ENCODE peak calls at places on chromosomes 2 and 18, in ten cellular contexts. U is GM12878, E is right lobe of liver, S is adrenal gland, F is transverse colon, L is HCT116, W is GM12891, C is tibial nerve, Y is heart left ventricle, D is NB4. X is an unnamed sample.

GRCh38 chr2:38540580-38541290 is 62.0 kb downstream of the HNRNPLL start:
- DNase-seq in U (no peak), E (no peak), S (no peak), F (peak), L (no peak), W (no peak), C (no peak), Y (no peak), D (no peak), X (no peak)

GRCh38 chr2:79910643-79911042 is 393.9 kb downstream of the LRRTM1 start:
- DNase-seq in U (no peak), E (no peak), S (no peak), F (no peak), L (no peak), W (no peak), C (no peak), Y (no peak), D (no peak), X (no peak)

GRCh38 chr2:8120979-8121825 is 560.7 kb upstream of the ID2 start:
- DNase-seq in U (no peak), E (no peak), S (no peak), F (no peak), L (no peak), W (no peak), C (no peak), Y (no peak), D (no peak), X (no peak)

GRCh38 chr2:192035731-192036442 is 158.8 kb downstream of the TMEFF2 start:
- DNase-seq in U (no peak), E (no peak), S (no peak), F (no peak), L (no peak), W (no peak), C (no peak), Y (no peak), D (no peak), X (no peak)

GRCh38 chr2:189673661-189674373 is 653 bp upstream of the ANKAR start:
- DNase-seq in U (no peak), E (no peak), S (no peak), F (no peak), L (no peak), W (no peak), C (no peak), Y (no peak), D (no peak), X (no peak)

GRCh38 chr18:49913221-49913620 is 99.9 kb upstream of the ACAA2 start:
- DNase-seq in U (no peak), E (no peak), S (no peak), F (no peak), L (no peak), W (no peak), C (no peak), Y (no peak), D (no peak), X (no peak)

GRCh38 chr2:99255491-99256318 is at the start of gene LYG2:
- DNase-seq in U (no peak), E (no peak), S (no peak), F (no peak), L (no peak), W (no peak), C (no peak), Y (no peak), D (peak), X (no peak)

GRCh38 chr18:44708451-44709083 is 27.9 kb downstream of the SETBP1 start:
- DNase-seq in U (no peak), E (no peak), S (no peak), F (no peak), L (no peak), W (no peak), C (no peak), Y (no peak), D (no peak), X (no peak)

GRCh38 chr2:113910110-113910717 is 20.3 kb downstream of the ACTR3 start:
- DNase-seq in U (no peak), E (no peak), S (no peak), F (no peak), L (peak), W (no peak), C (no peak), Y (no peak), D (peak), X (no peak)

GRCh38 chr2:64697286-64698023 is 43.7 kb upstream of the SERTAD2 start:
- DNase-seq in U (no peak), E (no peak), S (no peak), F (no peak), L (no peak), W (no peak), C (no peak), Y (no peak), D (peak), X (no peak)

GRCh38 chr18:59715445-59715844 is 18.2 kb upstream of the CCBE1 start:
- DNase-seq in U (no peak), E (no peak), S (no peak), F (no peak), L (no peak), W (no peak), C (no peak), Y (no peak), D (no peak), X (no peak)

GRCh38 chr2:187453078-187453641 is 5.1 kb upstream of the CALCRL start:
- DNase-seq in U (no peak), E (no peak), S (no peak), F (no peak), L (peak), W (no peak), C (no peak), Y (no peak), D (peak), X (peak)

GRCh38 chr18:10851824-10852225 is 297.5 kb downstream of the PIEZO2 start:
- DNase-seq in U (peak), E (no peak), S (no peak), F (no peak), L (peak), W (peak), C (no peak), Y (no peak), D (peak), X (peak)

DNA sequence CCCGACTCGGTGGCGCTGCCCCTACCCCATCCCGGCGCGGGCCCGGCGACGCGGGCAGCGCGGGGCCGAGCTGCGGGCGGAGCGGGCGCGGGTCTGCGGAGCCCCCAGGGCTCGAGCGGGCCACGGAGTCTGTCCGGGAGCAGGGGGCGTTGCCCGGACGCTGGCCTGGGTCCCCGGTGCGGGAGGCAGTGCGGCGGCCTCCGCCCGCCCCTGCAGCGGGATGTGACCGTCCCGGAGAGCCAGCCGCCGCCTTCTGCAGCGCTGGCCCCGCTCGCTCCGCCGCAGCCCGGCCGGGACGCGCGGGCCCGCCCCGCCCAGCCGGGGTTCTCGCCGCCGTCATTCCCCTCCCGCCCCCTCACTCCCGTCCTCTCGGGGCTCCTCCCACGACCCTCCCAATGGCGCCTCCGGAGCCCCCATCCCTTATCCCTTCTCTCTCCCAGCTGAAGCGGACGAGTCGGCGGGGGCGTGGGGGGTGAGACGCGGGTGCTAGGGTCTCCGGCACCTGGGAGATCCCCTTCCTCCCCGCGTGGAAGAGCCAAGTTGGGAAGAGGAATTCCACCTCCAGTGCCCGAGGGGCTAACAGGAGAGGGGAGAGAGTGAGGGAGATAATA is at the start of gene FNDC4:
- DNase-seq in U (no peak), E (peak), S (no peak), F (peak), L (no peak), W (no peak), C (no peak), Y (peak), D (peak), X (peak)
- TF ChIP-seq POLR2A in U (no peak), E (peak), S (peak), F (no peak), L (no peak), W (no peak), C (no peak), Y (no peak), D (no peak), X (no peak)

GRCh38 chr2:106831241-106831640 is 54.7 kb downstream of the ST6GAL2 start:
- DNase-seq in U (no peak), E (no peak), S (no peak), F (no peak), L (no peak), W (no peak), C (no peak), Y (no peak), D (no peak), X (no peak)
- TF ChIP-seq POLR2A in U (no peak), E (no peak), S (no peak), F (no peak), L (no peak), W (no peak), C (no peak), Y (no peak), D (no peak), X (no peak)

DNA sequence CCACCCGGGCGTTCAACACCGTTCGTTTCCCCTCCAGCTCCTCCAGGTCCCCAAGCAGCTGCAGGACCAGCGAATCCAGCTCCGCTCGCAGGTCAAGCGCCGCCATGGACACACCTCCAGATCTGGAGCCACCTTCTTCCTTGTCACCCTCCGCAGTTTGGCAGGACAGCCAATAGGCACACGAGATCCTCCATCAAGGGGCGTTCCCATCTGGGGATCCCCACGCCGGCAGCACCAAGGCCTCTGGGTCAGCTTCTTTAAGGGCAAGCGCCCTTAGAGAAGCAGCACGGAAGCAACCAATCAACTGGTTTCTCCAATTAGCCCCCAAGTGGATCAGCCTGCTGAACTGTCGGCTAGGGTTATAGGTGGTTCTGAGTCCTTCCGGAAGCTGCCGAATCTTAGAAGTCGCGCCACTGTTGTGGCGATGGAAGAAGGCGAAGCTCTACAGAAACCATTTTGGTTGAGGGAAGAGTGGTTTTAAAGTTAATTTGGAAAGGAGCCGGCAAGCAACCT is 621 bp upstream of the IMP4 start:
- DNase-seq in U (peak), E (peak), S (peak), F (peak), L (peak), W (peak), C (peak), Y (peak), D (peak), X (peak)
- TF ChIP-seq POLR2A in U (peak), E (peak), S (no peak), F (peak), L (no peak), W (peak), C (no peak), Y (peak), D (peak), X (peak)

GRCh38 chr2:55901322-55901721 is 22.3 kb downstream of the EFEMP1 start:
- DNase-seq in U (no peak), E (no peak), S (no peak), F (no peak), L (no peak), W (no peak), C (no peak), Y (no peak), D (peak), X (peak)
- TF ChIP-seq POLR2A in U (no peak), E (no peak), S (no peak), F (no peak), L (no peak), W (no peak), C (no peak), Y (no peak), D (no peak), X (no peak)

DNA sequence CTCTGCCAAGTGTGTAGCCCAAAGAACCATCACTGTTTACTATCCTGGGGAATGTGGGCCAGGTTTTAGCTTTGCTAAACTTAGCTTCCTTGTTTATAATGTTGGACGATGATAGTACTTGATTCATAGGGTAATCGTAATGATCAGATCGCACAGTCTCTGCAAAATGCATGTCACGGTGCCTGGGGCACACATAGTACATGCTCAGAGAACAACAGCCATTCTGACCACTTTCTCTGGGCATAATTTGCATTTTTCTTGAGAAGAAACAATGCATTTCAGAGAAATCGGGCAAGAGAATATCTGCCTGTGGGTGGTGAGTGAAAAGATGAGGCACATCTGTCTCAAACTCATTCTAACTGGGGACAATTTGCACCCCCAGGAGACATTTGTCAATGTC is 16.3 kb downstream of the ACKR3 start:
- DNase-seq in U (no peak), E (no peak), S (no peak), F (no peak), L (no peak), W (no peak), C (no peak), Y (no peak), D (no peak), X (no peak)
- TF ChIP-seq POLR2A in U (no peak), E (no peak), S (no peak), F (no peak), L (no peak), W (no peak), C (no peak), Y (no peak), D (no peak), X (no peak)

DNA sequence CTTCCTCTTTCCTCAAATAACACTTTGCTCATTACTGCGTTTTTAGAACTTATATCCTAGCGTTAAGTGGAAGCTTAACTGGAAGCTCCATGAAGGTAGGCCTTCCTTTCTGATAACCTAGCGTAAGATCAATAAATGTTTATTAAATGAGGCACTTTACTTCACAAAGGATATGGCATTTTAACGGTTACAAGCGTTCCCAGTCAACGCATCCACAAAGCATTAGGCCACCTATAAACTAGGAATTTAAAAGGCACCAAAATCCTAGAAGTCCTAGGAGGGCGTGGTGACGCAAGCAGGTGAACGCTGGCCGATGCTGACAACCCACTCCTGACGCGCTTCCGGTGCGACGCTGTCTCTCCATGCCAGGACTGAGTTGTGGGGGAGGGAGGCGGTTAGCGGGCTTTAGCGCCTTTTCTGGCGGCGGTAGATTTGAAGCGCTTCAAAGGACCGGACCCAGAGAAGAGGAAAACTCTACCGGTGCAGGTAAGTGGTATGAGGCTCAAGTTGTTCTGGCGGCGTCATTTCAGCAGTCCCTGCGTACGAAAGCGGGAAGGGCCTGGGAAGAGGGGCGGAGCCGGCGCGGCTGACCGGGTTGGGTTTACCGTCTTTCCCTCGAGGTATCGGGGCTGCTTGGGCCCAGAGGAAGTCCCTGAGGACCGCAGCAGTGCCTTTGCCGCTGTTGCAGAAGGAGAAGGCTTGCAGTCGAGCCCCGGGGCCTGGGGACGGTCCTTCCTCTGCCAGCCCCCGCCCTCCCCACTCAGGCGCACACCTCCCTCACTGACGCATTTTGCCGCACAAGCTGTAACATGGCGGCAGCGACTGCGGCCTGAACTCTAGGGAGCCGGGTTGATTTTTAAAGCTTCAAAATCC is at the start of gene PPIG:
- DNase-seq in U (peak), E (peak), S (peak), F (peak), L (peak), W (peak), C (peak), Y (peak), D (peak), X (peak)
- TF ChIP-seq POLR2A in U (peak), E (peak), S (peak), F (peak), L (peak), W (peak), C (peak), Y (no peak), D (peak), X (peak)

GRCh38 chr2:1251520-1251919 is 161.7 kb upstream of the TPO start:
- DNase-seq in U (no peak), E (no peak), S (no peak), F (no peak), L (no peak), W (no peak), C (no peak), Y (no peak), D (no peak), X (no peak)
- TF ChIP-seq POLR2A in U (no peak), E (no peak), S (no peak), F (no peak), L (no peak), W (no peak), C (no peak), Y (no peak), D (no peak), X (no peak)

GRCh38 chr2:128321784-128322650 is 3.3 kb upstream of the HS6ST1 start:
- DNase-seq in U (no peak), E (peak), S (peak), F (peak), L (peak), W (peak), C (peak), Y (peak), D (peak), X (peak)
- TF ChIP-seq POLR2A in U (peak), E (peak), S (no peak), F (peak), L (no peak), W (no peak), C (no peak), Y (peak), D (peak), X (no peak)

DNA sequence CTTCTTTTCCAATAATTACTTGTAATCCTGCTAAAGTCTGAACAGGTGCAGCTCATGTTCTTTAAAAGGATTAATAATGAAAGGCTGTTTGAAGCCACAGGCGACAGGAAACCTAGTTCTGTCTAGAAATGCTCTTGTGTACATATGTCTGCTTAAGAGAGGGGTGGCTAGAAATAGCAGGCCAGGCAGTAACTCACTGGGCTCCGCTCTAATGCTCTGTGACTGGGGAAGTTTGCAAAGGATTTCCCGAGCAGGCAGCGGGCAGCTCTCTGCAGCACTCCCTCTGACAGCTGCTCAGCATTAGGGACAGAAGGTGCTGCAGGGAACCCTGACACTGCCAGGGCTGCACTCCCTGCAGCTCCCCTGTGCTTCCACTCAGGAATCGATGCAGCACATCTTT is 33.2 kb upstream of the TTC39C start:
- DNase-seq in U (peak), E (no peak), S (no peak), F (no peak), L (no peak), W (no peak), C (no peak), Y (no peak), D (no peak), X (no peak)
- TF ChIP-seq POLR2A in U (no peak), E (no peak), S (no peak), F (no peak), L (no peak), W (no peak), C (no peak), Y (no peak), D (no peak), X (no peak)

X was measured in K562.